ENCODE peak calls at places on chromosomes 1 and 21, in eight cellular contexts. One of them, this sample, is unnamed.

GRCh38 chr1:246459213-246459612 is 47.9 kb downstream of the SMYD3 start:
- DNase-seq in head of caudate nucleus: no peak
- DNase-seq in activated CD4-positive, alpha-beta T cell treated with anti-CD3 and anti-CD28 coated beads, Interleukin-2, amount 50 U/mL, for 1 hour: no peak
- DNase-seq in ascending aorta: no peak
- DNase-seq in IMR-90: no peak
- DNase-seq in AG09309: no peak
- DNase-seq in glomerular endothelial cell: no peak
- DNase-seq in aorta: no peak
- DNase-seq in this sample: no peak

GRCh38 chr1:101338714-101339430 is 102.1 kb downstream of the S1PR1 start:
- DNase-seq in activated CD4-positive, alpha-beta T cell treated with anti-CD3 and anti-CD28 coated beads, Interleukin-2, amount 50 U/mL, for 1 hour: no peak
- DNase-seq in glomerular endothelial cell: no peak
- DNase-seq in aorta: no peak
- DNase-seq in AG09309: no peak
- DNase-seq in IMR-90: no peak
- DNase-seq in ascending aorta: no peak
- DNase-seq in head of caudate nucleus: no peak
- DNase-seq in this sample: no peak

GRCh38 chr1:114234408-114235119 is 80.9 kb upstream of the SYT6 start:
- DNase-seq in ascending aorta: no peak
- DNase-seq in AG09309: no peak
- DNase-seq in head of caudate nucleus: peak
- DNase-seq in aorta: no peak
- DNase-seq in activated CD4-positive, alpha-beta T cell treated with anti-CD3 and anti-CD28 coated beads, Interleukin-2, amount 50 U/mL, for 1 hour: no peak
- DNase-seq in IMR-90: no peak
- DNase-seq in glomerular endothelial cell: no peak
- DNase-seq in this sample: no peak

GRCh38 chr1:85320371-85321131 is 44.1 kb upstream of the BCL10 start:
- DNase-seq in IMR-90: peak
- DNase-seq in aorta: no peak
- DNase-seq in activated CD4-positive, alpha-beta T cell treated with anti-CD3 and anti-CD28 coated beads, Interleukin-2, amount 50 U/mL, for 1 hour: no peak
- DNase-seq in head of caudate nucleus: no peak
- DNase-seq in ascending aorta: no peak
- DNase-seq in AG09309: no peak
- DNase-seq in glomerular endothelial cell: no peak
- DNase-seq in this sample: peak

GRCh38 chr1:31135973-31136600 is 70.6 kb upstream of the PUM1 start:
- DNase-seq in AG09309: no peak
- DNase-seq in glomerular endothelial cell: no peak
- DNase-seq in head of caudate nucleus: no peak
- DNase-seq in ascending aorta: no peak
- DNase-seq in aorta: no peak
- DNase-seq in activated CD4-positive, alpha-beta T cell treated with anti-CD3 and anti-CD28 coated beads, Interleukin-2, amount 50 U/mL, for 1 hour: no peak
- DNase-seq in IMR-90: no peak
- DNase-seq in this sample: peak

GRCh38 chr1:236692128-236692527 is 5.8 kb downstream of the ACTN2 start:
- DNase-seq in aorta: no peak
- DNase-seq in glomerular endothelial cell: no peak
- DNase-seq in AG09309: no peak
- DNase-seq in ascending aorta: no peak
- DNase-seq in activated CD4-positive, alpha-beta T cell treated with anti-CD3 and anti-CD28 coated beads, Interleukin-2, amount 50 U/mL, for 1 hour: no peak
- DNase-seq in IMR-90: no peak
- DNase-seq in head of caudate nucleus: no peak
- DNase-seq in this sample: no peak

GRCh38 chr1:981491-981954 is 370 bp downstream of the PERM1 start:
- DNase-seq in AG09309: no peak
- DNase-seq in aorta: no peak
- DNase-seq in activated CD4-positive, alpha-beta T cell treated with anti-CD3 and anti-CD28 coated beads, Interleukin-2, amount 50 U/mL, for 1 hour: no peak
- DNase-seq in glomerular endothelial cell: no peak
- DNase-seq in IMR-90: no peak
- DNase-seq in head of caudate nucleus: no peak
- DNase-seq in ascending aorta: no peak
- DNase-seq in this sample: no peak

GRCh38 chr1:168408531-168409242 is 128.0 kb downstream of the TBX19 start:
- DNase-seq in activated CD4-positive, alpha-beta T cell treated with anti-CD3 and anti-CD28 coated beads, Interleukin-2, amount 50 U/mL, for 1 hour: peak
- DNase-seq in AG09309: no peak
- DNase-seq in glomerular endothelial cell: no peak
- DNase-seq in aorta: no peak
- DNase-seq in IMR-90: peak
- DNase-seq in ascending aorta: no peak
- DNase-seq in head of caudate nucleus: no peak
- DNase-seq in this sample: no peak

GRCh38 chr1:155892801-155893200 is 18.3 kb downstream of the RIT1 start:
- DNase-seq in head of caudate nucleus: no peak
- DNase-seq in ascending aorta: no peak
- DNase-seq in glomerular endothelial cell: peak
- DNase-seq in IMR-90: peak
- DNase-seq in AG09309: no peak
- DNase-seq in activated CD4-positive, alpha-beta T cell treated with anti-CD3 and anti-CD28 coated beads, Interleukin-2, amount 50 U/mL, for 1 hour: no peak
- DNase-seq in aorta: no peak
- DNase-seq in this sample: peak

GRCh38 chr1:186715887-186716809 is 35.9 kb upstream of the PTGS2 start:
- DNase-seq in activated CD4-positive, alpha-beta T cell treated with anti-CD3 and anti-CD28 coated beads, Interleukin-2, amount 50 U/mL, for 1 hour: no peak
- DNase-seq in glomerular endothelial cell: no peak
- DNase-seq in head of caudate nucleus: no peak
- DNase-seq in ascending aorta: no peak
- DNase-seq in IMR-90: peak
- DNase-seq in aorta: no peak
- DNase-seq in AG09309: peak
- DNase-seq in this sample: no peak

GRCh38 chr21:37294674-37295073 is 27.5 kb upstream of the VPS26C start:
- DNase-seq in AG09309: no peak
- DNase-seq in ascending aorta: no peak
- DNase-seq in glomerular endothelial cell: no peak
- DNase-seq in head of caudate nucleus: no peak
- DNase-seq in aorta: no peak
- DNase-seq in activated CD4-positive, alpha-beta T cell treated with anti-CD3 and anti-CD28 coated beads, Interleukin-2, amount 50 U/mL, for 1 hour: no peak
- DNase-seq in IMR-90: no peak
- DNase-seq in this sample: no peak

GRCh38 chr1:9373614-9374013 is 80.9 kb downstream of the SPSB1 start:
- DNase-seq in activated CD4-positive, alpha-beta T cell treated with anti-CD3 and anti-CD28 coated beads, Interleukin-2, amount 50 U/mL, for 1 hour: no peak
- DNase-seq in AG09309: no peak
- DNase-seq in aorta: no peak
- DNase-seq in ascending aorta: no peak
- DNase-seq in IMR-90: no peak
- DNase-seq in glomerular endothelial cell: no peak
- DNase-seq in head of caudate nucleus: no peak
- DNase-seq in this sample: no peak

GRCh38 chr1:15245593-15246325 is 1.3 kb upstream of the FHAD1 start:
- DNase-seq in head of caudate nucleus: no peak
- DNase-seq in glomerular endothelial cell: no peak
- DNase-seq in ascending aorta: no peak
- DNase-seq in aorta: no peak
- DNase-seq in IMR-90: peak
- DNase-seq in activated CD4-positive, alpha-beta T cell treated with anti-CD3 and anti-CD28 coated beads, Interleukin-2, amount 50 U/mL, for 1 hour: no peak
- DNase-seq in AG09309: no peak
- DNase-seq in this sample: peak

GRCh38 chr1:96256391-96256790 is 465.2 kb upstream of the PTBP2 start:
- DNase-seq in head of caudate nucleus: no peak
- DNase-seq in AG09309: no peak
- DNase-seq in IMR-90: no peak
- DNase-seq in ascending aorta: no peak
- DNase-seq in glomerular endothelial cell: no peak
- DNase-seq in aorta: no peak
- DNase-seq in activated CD4-positive, alpha-beta T cell treated with anti-CD3 and anti-CD28 coated beads, Interleukin-2, amount 50 U/mL, for 1 hour: no peak
- DNase-seq in this sample: no peak

GRCh38 chr1:160500321-160500990 is 22.6 kb downstream of the SLAMF6 start:
- DNase-seq in glomerular endothelial cell: no peak
- DNase-seq in head of caudate nucleus: no peak
- DNase-seq in IMR-90: no peak
- DNase-seq in ascending aorta: no peak
- DNase-seq in AG09309: no peak
- DNase-seq in aorta: no peak
- DNase-seq in activated CD4-positive, alpha-beta T cell treated with anti-CD3 and anti-CD28 coated beads, Interleukin-2, amount 50 U/mL, for 1 hour: no peak
- DNase-seq in this sample: no peak

GRCh38 chr21:37166733-37167132 is 93.7 kb downstream of the TTC3 start:
- DNase-seq in AG09309: no peak
- DNase-seq in glomerular endothelial cell: no peak
- DNase-seq in activated CD4-positive, alpha-beta T cell treated with anti-CD3 and anti-CD28 coated beads, Interleukin-2, amount 50 U/mL, for 1 hour: no peak
- DNase-seq in aorta: no peak
- DNase-seq in ascending aorta: no peak
- DNase-seq in IMR-90: no peak
- DNase-seq in head of caudate nucleus: no peak
- DNase-seq in this sample: no peak

GRCh38 chr1:113912594-113913311 is 7.6 kb downstream of the DCLRE1B start:
- DNase-seq in ascending aorta: no peak
- DNase-seq in glomerular endothelial cell: no peak
- DNase-seq in IMR-90: peak
- DNase-seq in AG09309: no peak
- DNase-seq in activated CD4-positive, alpha-beta T cell treated with anti-CD3 and anti-CD28 coated beads, Interleukin-2, amount 50 U/mL, for 1 hour: no peak
- DNase-seq in aorta: no peak
- DNase-seq in head of caudate nucleus: peak
- DNase-seq in this sample: peak

GRCh38 chr1:25917996-25918395 is 11.8 kb upstream of the STMN1 start:
- DNase-seq in IMR-90: peak
- DNase-seq in head of caudate nucleus: no peak
- DNase-seq in glomerular endothelial cell: no peak
- DNase-seq in aorta: no peak
- DNase-seq in AG09309: no peak
- DNase-seq in ascending aorta: no peak
- DNase-seq in activated CD4-positive, alpha-beta T cell treated with anti-CD3 and anti-CD28 coated beads, Interleukin-2, amount 50 U/mL, for 1 hour: no peak
- DNase-seq in this sample: peak

GRCh38 chr1:40664167-40664537 is 1.3 kb downstream of the RIMS3 start:
- DNase-seq in activated CD4-positive, alpha-beta T cell treated with anti-CD3 and anti-CD28 coated beads, Interleukin-2, amount 50 U/mL, for 1 hour: no peak
- DNase-seq in glomerular endothelial cell: no peak
- DNase-seq in head of caudate nucleus: no peak
- DNase-seq in AG09309: no peak
- DNase-seq in aorta: no peak
- DNase-seq in IMR-90: no peak
- DNase-seq in ascending aorta: no peak
- DNase-seq in this sample: no peak

GRCh38 chr1:182826892-182827291 is 12.3 kb upstream of the DHX9 start:
- DNase-seq in AG09309: no peak
- DNase-seq in aorta: no peak
- DNase-seq in glomerular endothelial cell: no peak
- DNase-seq in head of caudate nucleus: no peak
- DNase-seq in ascending aorta: no peak
- DNase-seq in activated CD4-positive, alpha-beta T cell treated with anti-CD3 and anti-CD28 coated beads, Interleukin-2, amount 50 U/mL, for 1 hour: no peak
- DNase-seq in IMR-90: no peak
- DNase-seq in this sample: no peak

GRCh38 chr1:83897516-83897915 is 101.4 kb downstream of the TTLL7 start:
- DNase-seq in ascending aorta: no peak
- DNase-seq in glomerular endothelial cell: no peak
- DNase-seq in activated CD4-positive, alpha-beta T cell treated with anti-CD3 and anti-CD28 coated beads, Interleukin-2, amount 50 U/mL, for 1 hour: no peak
- DNase-seq in IMR-90: no peak
- DNase-seq in head of caudate nucleus: no peak
- DNase-seq in aorta: no peak
- DNase-seq in AG09309: no peak
- DNase-seq in this sample: no peak

GRCh38 chr1:112614460-112615065 is 4.4 kb downstream of the ST7L start:
- DNase-seq in head of caudate nucleus: no peak
- DNase-seq in aorta: no peak
- DNase-seq in glomerular endothelial cell: no peak
- DNase-seq in AG09309: no peak
- DNase-seq in ascending aorta: no peak
- DNase-seq in activated CD4-positive, alpha-beta T cell treated with anti-CD3 and anti-CD28 coated beads, Interleukin-2, amount 50 U/mL, for 1 hour: no peak
- DNase-seq in IMR-90: peak
- DNase-seq in this sample: peak

GRCh38 chr1:24793762-24794161 is 48.5 kb downstream of the CLIC4 start:
- DNase-seq in aorta: no peak
- DNase-seq in ascending aorta: no peak
- DNase-seq in activated CD4-positive, alpha-beta T cell treated with anti-CD3 and anti-CD28 coated beads, Interleukin-2, amount 50 U/mL, for 1 hour: no peak
- DNase-seq in AG09309: peak
- DNase-seq in glomerular endothelial cell: no peak
- DNase-seq in head of caudate nucleus: no peak
- DNase-seq in IMR-90: peak
- DNase-seq in this sample: peak

GRCh38 chr1:41810446-41810845 is 108.3 kb downstream of the HIVEP3 start:
- DNase-seq in head of caudate nucleus: no peak
- DNase-seq in ascending aorta: no peak
- DNase-seq in IMR-90: peak
- DNase-seq in aorta: no peak
- DNase-seq in activated CD4-positive, alpha-beta T cell treated with anti-CD3 and anti-CD28 coated beads, Interleukin-2, amount 50 U/mL, for 1 hour: peak
- DNase-seq in AG09309: no peak
- DNase-seq in glomerular endothelial cell: peak
- DNase-seq in this sample: peak

GRCh38 chr1:14989931-14990728 is 163.4 kb upstream of the TMEM51 start:
- DNase-seq in head of caudate nucleus: no peak
- DNase-seq in AG09309: no peak
- DNase-seq in activated CD4-positive, alpha-beta T cell treated with anti-CD3 and anti-CD28 coated beads, Interleukin-2, amount 50 U/mL, for 1 hour: no peak
- DNase-seq in IMR-90: no peak
- DNase-seq in glomerular endothelial cell: no peak
- DNase-seq in aorta: no peak
- DNase-seq in ascending aorta: no peak
- DNase-seq in this sample: no peak

GRCh38 chr1:74674278-74675048 is 871 bp upstream of the ERICH3 start:
- DNase-seq in head of caudate nucleus: no peak
- DNase-seq in ascending aorta: no peak
- DNase-seq in activated CD4-positive, alpha-beta T cell treated with anti-CD3 and anti-CD28 coated beads, Interleukin-2, amount 50 U/mL, for 1 hour: no peak
- DNase-seq in AG09309: no peak
- DNase-seq in aorta: no peak
- DNase-seq in IMR-90: no peak
- DNase-seq in glomerular endothelial cell: no peak
- DNase-seq in this sample: peak

GRCh38 chr1:112172294-112172882 is 182.9 kb upstream of the KCND3 start:
- DNase-seq in IMR-90: peak
- DNase-seq in aorta: no peak
- DNase-seq in glomerular endothelial cell: peak
- DNase-seq in head of caudate nucleus: peak
- DNase-seq in AG09309: peak
- DNase-seq in activated CD4-positive, alpha-beta T cell treated with anti-CD3 and anti-CD28 coated beads, Interleukin-2, amount 50 U/mL, for 1 hour: no peak
- DNase-seq in ascending aorta: no peak
- DNase-seq in this sample: peak

GRCh38 chr1:88774151-88774556 is 90.1 kb downstream of the PKN2 start:
- DNase-seq in ascending aorta: no peak
- DNase-seq in activated CD4-positive, alpha-beta T cell treated with anti-CD3 and anti-CD28 coated beads, Interleukin-2, amount 50 U/mL, for 1 hour: no peak
- DNase-seq in aorta: no peak
- DNase-seq in AG09309: no peak
- DNase-seq in head of caudate nucleus: no peak
- DNase-seq in glomerular endothelial cell: no peak
- DNase-seq in IMR-90: no peak
- DNase-seq in this sample: peak

GRCh38 chr1:228860911-228861829 is 125.9 kb downstream of the RHOU start:
- DNase-seq in glomerular endothelial cell: no peak
- DNase-seq in aorta: no peak
- DNase-seq in AG09309: peak
- DNase-seq in IMR-90: peak
- DNase-seq in ascending aorta: peak
- DNase-seq in head of caudate nucleus: no peak
- DNase-seq in activated CD4-positive, alpha-beta T cell treated with anti-CD3 and anti-CD28 coated beads, Interleukin-2, amount 50 U/mL, for 1 hour: no peak
- DNase-seq in this sample: peak

GRCh38 chr1:151994956-151995355 is 1.3 kb upstream of the S100A10 start:
- DNase-seq in ascending aorta: peak
- DNase-seq in glomerular endothelial cell: no peak
- DNase-seq in head of caudate nucleus: no peak
- DNase-seq in IMR-90: peak
- DNase-seq in aorta: no peak
- DNase-seq in AG09309: peak
- DNase-seq in activated CD4-positive, alpha-beta T cell treated with anti-CD3 and anti-CD28 coated beads, Interleukin-2, amount 50 U/mL, for 1 hour: no peak
- DNase-seq in this sample: peak

GRCh38 chr1:185318431-185319151 is 1.5 kb upstream of the IVNS1ABP start:
- DNase-seq in IMR-90: no peak
- DNase-seq in ascending aorta: no peak
- DNase-seq in aorta: no peak
- DNase-seq in head of caudate nucleus: peak
- DNase-seq in AG09309: no peak
- DNase-seq in activated CD4-positive, alpha-beta T cell treated with anti-CD3 and anti-CD28 coated beads, Interleukin-2, amount 50 U/mL, for 1 hour: no peak
- DNase-seq in glomerular endothelial cell: no peak
- DNase-seq in this sample: no peak

GRCh38 chr1:186033744-186034345 is 299.7 kb downstream of the HMCN1 start:
- DNase-seq in AG09309: no peak
- DNase-seq in aorta: no peak
- DNase-seq in glomerular endothelial cell: peak
- DNase-seq in IMR-90: peak
- DNase-seq in ascending aorta: no peak
- DNase-seq in activated CD4-positive, alpha-beta T cell treated with anti-CD3 and anti-CD28 coated beads, Interleukin-2, amount 50 U/mL, for 1 hour: no peak
- DNase-seq in head of caudate nucleus: no peak
- DNase-seq in this sample: peak

GRCh38 chr1:1358433-1359201 is at the start of gene MXRA8:
- DNase-seq in glomerular endothelial cell: no peak
- DNase-seq in activated CD4-positive, alpha-beta T cell treated with anti-CD3 and anti-CD28 coated beads, Interleukin-2, amount 50 U/mL, for 1 hour: no peak
- DNase-seq in head of caudate nucleus: no peak
- DNase-seq in IMR-90: peak
- DNase-seq in ascending aorta: peak
- DNase-seq in aorta: peak
- DNase-seq in AG09309: peak
- DNase-seq in this sample: peak

GRCh38 chr21:14763695-14764064 is 217.6 kb upstream of the SAMSN1 start:
- DNase-seq in ascending aorta: no peak
- DNase-seq in head of caudate nucleus: no peak
- DNase-seq in AG09309: no peak
- DNase-seq in glomerular endothelial cell: no peak
- DNase-seq in aorta: no peak
- DNase-seq in IMR-90: no peak
- DNase-seq in activated CD4-positive, alpha-beta T cell treated with anti-CD3 and anti-CD28 coated beads, Interleukin-2, amount 50 U/mL, for 1 hour: no peak
- DNase-seq in this sample: no peak

This sample was measured in fibroblast of lung.